ENCODE peak calls at places on chromosomes 2 and 18, in nine cellular contexts. One of them, this sample, is unnamed.

GRCh38 chr2:150689600-150689999 is 202.1 kb upstream of the RND3 start:
- DNase-seq in choroid plexus epithelial cell: peak; percentile 63
- DNase-seq in iris pigment epithelial cell: peak; percentile 74
- DNase-seq in hippocampal formation: no peak
- DNase-seq in EL: no peak
- DNase-seq in omental fat pad: no peak
- DNase-seq in AG10803: peak; percentile 66
- DNase-seq in K562: no peak
- DNase-seq in transverse colon: no peak
- DNase-seq in this sample: peak; percentile 60

GRCh38 chr2:29139152-29139551 is 23.9 kb downstream of the CLIP4 start:
- DNase-seq in omental fat pad: no peak
- DNase-seq in K562: no peak
- DNase-seq in EL: peak; percentile 77
- DNase-seq in hippocampal formation: no peak
- DNase-seq in transverse colon: no peak
- DNase-seq in iris pigment epithelial cell: peak; percentile 84
- DNase-seq in AG10803: no peak
- DNase-seq in choroid plexus epithelial cell: peak; percentile 50
- DNase-seq in this sample: peak; percentile 45

GRCh38 chr2:204470178-204470620 is 75.1 kb upstream of the PARD3B start:
- DNase-seq in AG10803: no peak
- DNase-seq in choroid plexus epithelial cell: peak; percentile 28
- DNase-seq in transverse colon: no peak
- DNase-seq in omental fat pad: no peak
- DNase-seq in iris pigment epithelial cell: no peak
- DNase-seq in K562: no peak
- DNase-seq in hippocampal formation: no peak
- DNase-seq in EL: no peak
- DNase-seq in this sample: no peak

GRCh38 chr2:51301376-51301775 is 269.4 kb upstream of the NRXN1 start:
- DNase-seq in choroid plexus epithelial cell: peak; percentile 9
- DNase-seq in hippocampal formation: no peak
- DNase-seq in transverse colon: no peak
- DNase-seq in iris pigment epithelial cell: peak; percentile 24
- DNase-seq in K562: no peak
- DNase-seq in EL: no peak
- DNase-seq in omental fat pad: no peak
- DNase-seq in AG10803: no peak
- DNase-seq in this sample: peak; percentile 0

GRCh38 chr2:204586444-204587165 is 41.3 kb downstream of the PARD3B start:
- DNase-seq in hippocampal formation: no peak
- DNase-seq in omental fat pad: no peak
- DNase-seq in EL: no peak
- DNase-seq in transverse colon: no peak
- DNase-seq in choroid plexus epithelial cell: no peak
- DNase-seq in iris pigment epithelial cell: no peak
- DNase-seq in AG10803: no peak
- DNase-seq in K562: no peak
- DNase-seq in this sample: no peak

GRCh38 chr18:35875566-35875965 is 96.9 kb upstream of the RMP24 start:
- DNase-seq in iris pigment epithelial cell: no peak
- DNase-seq in EL: no peak
- DNase-seq in K562: no peak
- DNase-seq in transverse colon: no peak
- DNase-seq in choroid plexus epithelial cell: no peak
- DNase-seq in omental fat pad: no peak
- DNase-seq in AG10803: no peak
- DNase-seq in hippocampal formation: no peak
- DNase-seq in this sample: no peak

GRCh38 chr2:171592026-171592555 is 69.8 kb downstream of the CYBRD1 start:
- DNase-seq in transverse colon: no peak
- DNase-seq in choroid plexus epithelial cell: peak; percentile 30
- DNase-seq in iris pigment epithelial cell: peak; percentile 9
- DNase-seq in K562: no peak
- DNase-seq in AG10803: no peak
- DNase-seq in omental fat pad: no peak
- DNase-seq in hippocampal formation: no peak
- DNase-seq in EL: no peak
- DNase-seq in this sample: no peak

GRCh38 chr2:191218292-191218898 is 26.8 kb upstream of the MYO1B start:
- DNase-seq in AG10803: peak; percentile 71
- DNase-seq in EL: peak; percentile 77
- DNase-seq in omental fat pad: no peak
- DNase-seq in iris pigment epithelial cell: peak; percentile 85
- DNase-seq in hippocampal formation: peak; percentile 17
- DNase-seq in K562: peak; percentile 16
- DNase-seq in choroid plexus epithelial cell: peak; percentile 91
- DNase-seq in transverse colon: peak; percentile 41
- DNase-seq in this sample: peak; percentile 72

GRCh38 chr2:225282858-225283693 is 116.4 kb upstream of the NYAP2 start:
- DNase-seq in hippocampal formation: no peak
- DNase-seq in omental fat pad: no peak
- DNase-seq in K562: peak; percentile 8
- DNase-seq in transverse colon: no peak
- DNase-seq in AG10803: peak; percentile 31
- DNase-seq in EL: peak; percentile 73
- DNase-seq in iris pigment epithelial cell: peak; percentile 79
- DNase-seq in choroid plexus epithelial cell: peak; percentile 66
- DNase-seq in this sample: peak; percentile 65

GRCh38 chr18:63477972-63478371 is 1.2 kb downstream of the SERPINB5 start:
- DNase-seq in choroid plexus epithelial cell: no peak
- DNase-seq in EL: peak; percentile 26
- DNase-seq in hippocampal formation: no peak
- DNase-seq in AG10803: no peak
- DNase-seq in transverse colon: no peak
- DNase-seq in omental fat pad: no peak
- DNase-seq in iris pigment epithelial cell: peak; percentile 21
- DNase-seq in K562: no peak
- DNase-seq in this sample: no peak

GRCh38 chr2:204645018-204645775 is 99.9 kb downstream of the PARD3B start:
- DNase-seq in EL: peak; percentile 72
- DNase-seq in hippocampal formation: no peak
- DNase-seq in choroid plexus epithelial cell: peak; percentile 30
- DNase-seq in transverse colon: no peak
- DNase-seq in omental fat pad: no peak
- DNase-seq in K562: no peak
- DNase-seq in iris pigment epithelial cell: peak; percentile 56
- DNase-seq in AG10803: peak; percentile 29
- DNase-seq in this sample: peak; percentile 38

GRCh38 chr2:234571620-234572407 is 74.9 kb upstream of the ARL4C start:
- DNase-seq in iris pigment epithelial cell: no peak
- DNase-seq in hippocampal formation: no peak
- DNase-seq in AG10803: no peak
- DNase-seq in omental fat pad: no peak
- DNase-seq in EL: peak; percentile 52
- DNase-seq in K562: no peak
- DNase-seq in choroid plexus epithelial cell: no peak
- DNase-seq in transverse colon: no peak
- DNase-seq in this sample: peak; percentile 34

GRCh38 chr2:12705230-12705629 is 11.5 kb upstream of the TRIB2 start:
- DNase-seq in iris pigment epithelial cell: no peak
- DNase-seq in omental fat pad: no peak
- DNase-seq in AG10803: peak; percentile 12
- DNase-seq in EL: no peak
- DNase-seq in transverse colon: no peak
- DNase-seq in hippocampal formation: no peak
- DNase-seq in choroid plexus epithelial cell: peak; percentile 54
- DNase-seq in K562: no peak
- DNase-seq in this sample: peak; percentile 42

GRCh38 chr2:150410809-150411208 is 76.7 kb downstream of the RND3 start:
- DNase-seq in choroid plexus epithelial cell: peak; percentile 85
- DNase-seq in omental fat pad: no peak
- DNase-seq in hippocampal formation: no peak
- DNase-seq in K562: no peak
- DNase-seq in iris pigment epithelial cell: peak; percentile 80
- DNase-seq in EL: peak; percentile 93
- DNase-seq in AG10803: peak; percentile 73
- DNase-seq in transverse colon: no peak
- DNase-seq in this sample: peak; percentile 60

GRCh38 chr2:241351640-241352031 is 4.4 kb upstream of the FARP2 start:
- DNase-seq in iris pigment epithelial cell: no peak
- DNase-seq in hippocampal formation: no peak
- DNase-seq in transverse colon: no peak
- DNase-seq in AG10803: no peak
- DNase-seq in EL: no peak
- DNase-seq in choroid plexus epithelial cell: no peak
- DNase-seq in K562: no peak
- DNase-seq in omental fat pad: no peak
- DNase-seq in this sample: no peak

GRCh38 chr2:234960091-234961088 is 8.6 kb downstream of the SH3BP4 start:
- DNase-seq in AG10803: peak; percentile 77
- DNase-seq in iris pigment epithelial cell: no peak
- DNase-seq in transverse colon: no peak
- DNase-seq in hippocampal formation: peak; percentile 58
- DNase-seq in omental fat pad: no peak
- DNase-seq in choroid plexus epithelial cell: no peak
- DNase-seq in K562: no peak
- DNase-seq in EL: peak; percentile 68
- DNase-seq in this sample: no peak

GRCh38 chr2:186919272-186919671 is 70.3 kb upstream of the ZSWIM2 start:
- DNase-seq in omental fat pad: no peak
- DNase-seq in K562: no peak
- DNase-seq in iris pigment epithelial cell: peak; percentile 86
- DNase-seq in transverse colon: no peak
- DNase-seq in hippocampal formation: no peak
- DNase-seq in AG10803: peak; percentile 71
- DNase-seq in EL: peak; percentile 72
- DNase-seq in choroid plexus epithelial cell: peak; percentile 89
- DNase-seq in this sample: peak; percentile 79

GRCh38 chr18:8685141-8685913 is 20.0 kb upstream of the MTCL1 start:
- DNase-seq in choroid plexus epithelial cell: peak; percentile 43
- DNase-seq in EL: peak; percentile 49
- DNase-seq in iris pigment epithelial cell: peak; percentile 39
- DNase-seq in AG10803: peak; percentile 74
- DNase-seq in K562: no peak
- DNase-seq in transverse colon: no peak
- DNase-seq in omental fat pad: no peak
- DNase-seq in hippocampal formation: no peak
- DNase-seq in this sample: no peak

GRCh38 chr2:55364189-55365055 is 55.2 kb downstream of the CCDC88A start:
- DNase-seq in iris pigment epithelial cell: peak; percentile 98
- DNase-seq in AG10803: peak; percentile 96
- DNase-seq in choroid plexus epithelial cell: peak; percentile 98
- DNase-seq in K562: no peak
- DNase-seq in omental fat pad: no peak
- DNase-seq in EL: peak; percentile 89
- DNase-seq in hippocampal formation: peak; percentile 98
- DNase-seq in transverse colon: no peak
- DNase-seq in this sample: peak; percentile 92

GRCh38 chr2:238069021-238069709 is 8.4 kb downstream of the SCLY start:
- DNase-seq in omental fat pad: no peak
- DNase-seq in K562: no peak
- DNase-seq in hippocampal formation: no peak
- DNase-seq in EL: no peak
- DNase-seq in iris pigment epithelial cell: no peak
- DNase-seq in AG10803: no peak
- DNase-seq in choroid plexus epithelial cell: no peak
- DNase-seq in transverse colon: no peak
- DNase-seq in this sample: no peak

GRCh38 chr18:62629031-62629430 is 86.3 kb upstream of the PHLPP1 start:
- DNase-seq in omental fat pad: no peak
- DNase-seq in K562: no peak
- DNase-seq in EL: no peak
- DNase-seq in hippocampal formation: no peak
- DNase-seq in AG10803: no peak
- DNase-seq in choroid plexus epithelial cell: no peak
- DNase-seq in transverse colon: no peak
- DNase-seq in iris pigment epithelial cell: no peak
- DNase-seq in this sample: no peak

GRCh38 chr18:48947583-48947982 is 3.2 kb downstream of the SMAD7 start:
- DNase-seq in transverse colon: no peak
- DNase-seq in choroid plexus epithelial cell: no peak
- DNase-seq in AG10803: no peak
- DNase-seq in K562: no peak
- DNase-seq in hippocampal formation: no peak
- DNase-seq in iris pigment epithelial cell: peak; percentile 32
- DNase-seq in EL: peak; percentile 45
- DNase-seq in omental fat pad: no peak
- DNase-seq in this sample: no peak

GRCh38 chr2:133456971-133457370 is 111.3 kb downstream of the NCKAP5 start:
- DNase-seq in choroid plexus epithelial cell: no peak
- DNase-seq in transverse colon: no peak
- DNase-seq in AG10803: no peak
- DNase-seq in hippocampal formation: no peak
- DNase-seq in EL: no peak
- DNase-seq in iris pigment epithelial cell: no peak
- DNase-seq in K562: no peak
- DNase-seq in omental fat pad: no peak
- DNase-seq in this sample: no peak

GRCh38 chr2:148161909-148162308 is 141.0 kb downstream of the MBD5 start:
- DNase-seq in iris pigment epithelial cell: no peak
- DNase-seq in omental fat pad: no peak
- DNase-seq in transverse colon: no peak
- DNase-seq in choroid plexus epithelial cell: no peak
- DNase-seq in AG10803: no peak
- DNase-seq in hippocampal formation: no peak
- DNase-seq in EL: no peak
- DNase-seq in K562: no peak
- DNase-seq in this sample: no peak

GRCh38 chr2:215617060-215617824 is 181.4 kb upstream of the FN1 start:
- DNase-seq in K562: no peak
- DNase-seq in choroid plexus epithelial cell: no peak
- DNase-seq in transverse colon: no peak
- DNase-seq in EL: no peak
- DNase-seq in omental fat pad: no peak
- DNase-seq in hippocampal formation: no peak
- DNase-seq in AG10803: no peak
- DNase-seq in iris pigment epithelial cell: no peak
- DNase-seq in this sample: no peak

GRCh38 chr2:88187038-88187676 is 17.0 kb downstream of the THNSL2 start:
- DNase-seq in K562: peak; percentile 68
- DNase-seq in AG10803: peak; percentile 43
- DNase-seq in transverse colon: peak; percentile 80
- DNase-seq in hippocampal formation: peak; percentile 57
- DNase-seq in choroid plexus epithelial cell: peak; percentile 60
- DNase-seq in EL: peak; percentile 50
- DNase-seq in iris pigment epithelial cell: peak; percentile 56
- DNase-seq in omental fat pad: no peak
- DNase-seq in this sample: peak; percentile 21

GRCh38 chr18:26456070-26456491 is 92.3 kb downstream of the KCTD1 start:
- DNase-seq in hippocampal formation: no peak
- DNase-seq in K562: no peak
- DNase-seq in omental fat pad: no peak
- DNase-seq in transverse colon: no peak
- DNase-seq in choroid plexus epithelial cell: peak; percentile 47
- DNase-seq in AG10803: no peak
- DNase-seq in EL: no peak
- DNase-seq in iris pigment epithelial cell: peak; percentile 59
- DNase-seq in this sample: no peak

GRCh38 chr2:8822218-8822617 is 15.2 kb downstream of the KIDINS220 start:
- DNase-seq in transverse colon: no peak
- DNase-seq in omental fat pad: no peak
- DNase-seq in EL: no peak
- DNase-seq in AG10803: peak; percentile 27
- DNase-seq in K562: no peak
- DNase-seq in hippocampal formation: no peak
- DNase-seq in choroid plexus epithelial cell: peak; percentile 39
- DNase-seq in iris pigment epithelial cell: peak; percentile 46
- DNase-seq in this sample: peak; percentile 48

This sample was measured in amniotic epithelial cell.